ENCODE peak calls at places on chromosomes 7 and 10, in six cellular contexts. O is fibroblast of lung, X is cardiac muscle cell, K is H9, L is A673, F is substantia nigra. G is an unnamed sample.

GRCh38 chr10:97590082-97590747 is 694 bp downstream of the C10orf62 start:
- DNase-seq in O (no peak), X (no peak), K (no peak), L (no peak), F (no peak), G (no peak)

GRCh38 chr10:12699258-12699700 is 302.2 kb downstream of the CCDC3 start:
- DNase-seq in O (peak), X (no peak), K (no peak), L (no peak), F (no peak), G (peak)

GRCh38 chr7:140610204-140611165 is 30.1 kb downstream of the DENND2A start:
- DNase-seq in O (no peak), X (no peak), K (no peak), L (no peak), F (no peak), G (no peak)

GRCh38 chr7:974820-975681 is at the start of gene COX19:
- DNase-seq in O (peak), X (peak), K (peak), L (peak), F (peak), G (peak)

GRCh38 chr7:145817687-145818086 is 298.9 kb upstream of the CNTNAP2 start:
- DNase-seq in O (no peak), X (no peak), K (no peak), L (no peak), F (no peak), G (no peak)

GRCh38 chr10:102611514-102612095 is 32.7 kb upstream of the TRIM8 start:
- DNase-seq in O (peak), X (no peak), K (no peak), L (no peak), F (no peak), G (no peak)

GRCh38 chr10:131702521-131703356 is 198.1 kb upstream of the PPP2R2D start:
- DNase-seq in O (no peak), X (no peak), K (peak), L (no peak), F (no peak), G (no peak)

GRCh38 chr7:47453093-47454056 is 128.5 kb downstream of the TNS3 start:
- DNase-seq in O (peak), X (no peak), K (no peak), L (no peak), F (no peak), G (peak)

GRCh38 chr7:47183896-47184629 is 397.8 kb downstream of the TNS3 start:
- DNase-seq in O (no peak), X (no peak), K (no peak), L (no peak), F (no peak), G (no peak)

GRCh38 chr7:154375956-154376355 is 323.8 kb downstream of the DPP6 start:
- DNase-seq in O (no peak), X (no peak), K (no peak), L (no peak), F (no peak), G (no peak)

GRCh38 chr10:105259201-105259600 is 618.1 kb downstream of the SORCS3 start:
- DNase-seq in O (no peak), X (no peak), K (no peak), L (no peak), F (no peak), G (no peak)

GRCh38 chr10:43228783-43229207 is 38.1 kb downstream of the RASGEF1A start:
- DNase-seq in O (no peak), X (no peak), K (no peak), L (no peak), F (no peak), G (no peak)

GRCh38 chr7:15086882-15087281 is 184.3 kb upstream of the DGKB start:
- DNase-seq in O (no peak), X (no peak), K (no peak), L (no peak), F (no peak), G (no peak)

GRCh38 chr10:120457431-120458172 is 575 bp downstream of the PLPP4 start:
- DNase-seq in O (peak), X (no peak), K (peak), L (no peak), F (no peak), G (no peak)

GRCh38 chr7:30201161-30201666 is 66.4 kb downstream of the MTURN start:
- DNase-seq in O (no peak), X (no peak), K (no peak), L (no peak), F (no peak), G (no peak)

GRCh38 chr7:25653412-25653811 is 425.1 kb upstream of the NPVF start:
- DNase-seq in O (no peak), X (no peak), K (no peak), L (peak), F (no peak), G (no peak)

GRCh38 chr7:3037259-3037658 is 6.4 kb downstream of the CARD11 start:
- DNase-seq in O (no peak), X (no peak), K (no peak), L (no peak), F (no peak), G (no peak)

GRCh38 chr7:74655785-74656420 is 1.6 kb upstream of the GTF2I start:
- DNase-seq in O (no peak), X (no peak), K (no peak), L (no peak), F (no peak), G (no peak)

GRCh38 chr7:101365956-101366355 is 3.3 kb downstream of the COL26A1 start:
- DNase-seq in O (no peak), X (no peak), K (no peak), L (no peak), F (no peak), G (no peak)

GRCh38 chr10:70357447-70358035 is 24.9 kb downstream of the LRRC20 start:
- DNase-seq in O (peak), X (no peak), K (no peak), L (no peak), F (no peak), G (no peak)

GRCh38 chr10:118045842-118046490 is 775 bp downstream of the RAB11FIP2 start:
- DNase-seq in O (peak), X (peak), K (no peak), L (peak), F (no peak), G (peak)

GRCh38 chr10:109956454-109957091 is 33.3 kb upstream of the XPNPEP1 start:
- DNase-seq in O (peak), X (peak), K (peak), L (peak), F (no peak), G (peak)

GRCh38 chr10:104472505-104472904 is 118.9 kb downstream of the CFAP58 start:
- DNase-seq in O (peak), X (no peak), K (no peak), L (no peak), F (no peak), G (no peak)

GRCh38 chr10:12351447-12351846 is 2.1 kb downstream of the CAMK1D start:
- DNase-seq in O (no peak), X (no peak), K (no peak), L (no peak), F (no peak), G (no peak)

GRCh38 chr10:128013626-128014025 is 106.7 kb downstream of the PTPRE start:
- DNase-seq in O (no peak), X (no peak), K (no peak), L (no peak), F (no peak), G (no peak)

GRCh38 chr10:27747096-27747451 is 1.5 kb upstream of the MKX start:
- DNase-seq in O (no peak), X (peak), K (peak), L (no peak), F (no peak), G (no peak)

GRCh38 chr7:113370910-113371309 is 252.6 kb upstream of the SMIM30 start:
- DNase-seq in O (no peak), X (no peak), K (no peak), L (no peak), F (no peak), G (no peak)

GRCh38 chr7:87797395-87797794 is 78.8 kb downstream of the SLC25A40 start:
- DNase-seq in O (no peak), X (no peak), K (no peak), L (no peak), F (no peak), G (no peak)

GRCh38 chr7:94912085-94912484 is 4.7 kb downstream of the PPP1R9A start:
- DNase-seq in O (peak), X (no peak), K (no peak), L (peak), F (no peak), G (no peak)

GRCh38 chr10:112754001-112754411 is 196.0 kb upstream of the TCF7L2 start:
- DNase-seq in O (peak), X (no peak), K (no peak), L (peak), F (no peak), G (no peak)

GRCh38 chr7:22859676-22860290 is 37.1 kb upstream of the TOMM7 start:
- DNase-seq in O (peak), X (no peak), K (no peak), L (no peak), F (no peak), G (no peak)

GRCh38 chr7:96052860-96053452 is 268.9 kb downstream of the SLC25A13 start:
- DNase-seq in O (no peak), X (no peak), K (no peak), L (no peak), F (no peak), G (no peak)

GRCh38 chr7:96052289-96052688 is 269.6 kb downstream of the SLC25A13 start:
- DNase-seq in O (no peak), X (no peak), K (no peak), L (no peak), F (no peak), G (no peak)

DNA sequence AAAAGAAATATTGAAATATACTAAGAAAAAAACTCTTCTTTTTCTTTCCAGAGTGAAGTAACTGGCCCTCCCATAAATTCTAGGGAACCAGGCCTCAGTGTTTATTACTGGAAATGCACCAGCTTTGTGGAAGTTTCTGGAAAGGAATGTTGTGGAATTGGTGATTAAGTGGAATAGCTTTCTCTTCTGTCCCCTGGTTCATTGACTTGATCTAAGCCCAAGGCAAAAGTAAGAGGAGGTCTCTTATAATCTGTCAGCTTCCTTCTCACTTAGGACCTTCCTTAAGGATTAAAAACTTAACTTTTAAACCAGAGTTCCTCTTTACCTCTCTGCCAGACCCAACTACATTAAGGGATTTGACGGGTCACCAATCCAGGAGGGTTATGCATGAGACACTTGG is 266.2 kb downstream of the SLC25A13 start:
- DNase-seq in O (no peak), X (no peak), K (no peak), L (no peak), F (no peak), G (no peak)
- H3K27ac ChIP-seq in O (no peak), X (no peak), K (no peak), L (no peak), F (no peak), G (no peak)

GRCh38 chr7:91942312-91942711 is 1.6 kb downstream of the AKAP9 start:
- DNase-seq in O (no peak), X (peak), K (no peak), L (no peak), F (no peak), G (no peak)

GRCh38 chr7:91940171-91940570 is 491 bp upstream of the AKAP9 start:
- DNase-seq in O (peak), X (peak), K (peak), L (peak), F (no peak), G (peak)

GRCh38 chr7:91940572-91941341 is at the start of gene AKAP9:
- DNase-seq in O (peak), X (peak), K (peak), L (peak), F (peak), G (peak)

GRCh38 chr7:91945476-91945875 is 4.8 kb downstream of the AKAP9 start:
- DNase-seq in O (peak), X (no peak), K (no peak), L (peak), F (no peak), G (no peak)

DNA sequence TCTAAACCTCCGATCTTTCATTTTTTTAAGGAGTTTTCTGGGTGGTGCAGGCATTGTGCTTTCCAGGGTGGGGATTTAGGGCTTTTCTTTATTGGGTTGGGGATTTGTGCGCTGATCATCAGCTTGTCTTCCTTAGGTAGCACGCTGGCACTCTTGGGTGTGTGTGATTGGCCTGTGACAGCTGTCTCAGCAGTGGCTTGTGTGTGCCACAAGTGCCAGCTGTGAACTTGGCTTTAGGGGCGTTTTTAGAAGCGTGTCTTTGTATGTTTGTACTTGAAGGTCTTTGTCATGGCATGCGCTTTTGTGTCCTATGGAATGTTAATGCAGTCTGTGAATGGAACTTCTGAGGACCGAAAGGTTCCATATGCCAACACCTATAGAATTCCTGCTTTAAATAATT is 788 bp downstream of the AKAP9 start:
- DNase-seq in O (peak), X (peak), K (peak), L (peak), F (no peak), G (peak)
- H3K27ac ChIP-seq in O (peak), X (peak), K (no peak), L (peak), F (peak), G (peak)

GRCh38 chr10:58995058-58995596 is 181.3 kb upstream of the PHYHIPL start:
- DNase-seq in O (no peak), X (no peak), K (no peak), L (peak), F (no peak), G (peak)

GRCh38 chr10:58994226-58995057 is 182.0 kb upstream of the PHYHIPL start:
- DNase-seq in O (peak), X (no peak), K (no peak), L (no peak), F (no peak), G (peak)

GRCh38 chr10:58993480-58994221 is 182.8 kb upstream of the PHYHIPL start:
- DNase-seq in O (no peak), X (no peak), K (no peak), L (no peak), F (no peak), G (no peak)

GRCh38 chr10:58996866-58997265 is 179.6 kb upstream of the PHYHIPL start:
- DNase-seq in O (no peak), X (no peak), K (no peak), L (no peak), F (no peak), G (no peak)

GRCh38 chr10:58996063-58996462 is 180.4 kb upstream of the PHYHIPL start:
- DNase-seq in O (no peak), X (no peak), K (no peak), L (no peak), F (no peak), G (no peak)
- H3K27ac ChIP-seq in O (no peak), X (no peak), K (no peak), L (no peak), F (peak), G (no peak)

GRCh38 chr7:78301361-78301760 is 502.8 kb downstream of the PHTF2 start:
- DNase-seq in O (peak), X (peak), K (no peak), L (no peak), F (no peak), G (no peak)
- H3K27ac ChIP-seq in O (no peak), X (no peak), K (no peak), L (no peak), F (no peak), G (no peak)

GRCh38 chr7:156928406-156928747 is 21.1 kb upstream of the NOM1 start:
- DNase-seq in O (no peak), X (no peak), K (no peak), L (no peak), F (no peak), G (no peak)
- H3K27ac ChIP-seq in O (no peak), X (no peak), K (no peak), L (no peak), F (no peak), G (no peak)

DNA sequence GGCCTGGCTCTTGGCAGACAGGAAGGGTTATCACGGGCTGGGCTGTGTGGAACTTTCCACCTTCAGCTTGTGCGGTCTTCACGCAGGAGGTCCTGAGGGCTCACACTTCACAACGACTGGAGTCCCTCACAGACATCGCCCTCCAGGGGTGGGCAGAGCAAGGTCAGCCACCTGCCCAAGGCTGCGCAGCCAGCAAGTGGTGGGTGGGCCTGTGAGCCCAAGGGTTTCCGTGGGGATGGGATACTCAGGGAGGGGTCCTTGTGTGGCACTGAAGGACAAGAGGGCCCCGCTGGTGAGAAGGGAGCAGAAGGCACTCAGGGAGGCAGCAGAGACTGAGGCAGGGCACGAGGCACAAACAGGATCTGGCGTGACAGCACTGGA is 22.0 kb downstream of the PDIA4 start:
- DNase-seq in O (no peak), X (no peak), K (peak), L (no peak), F (no peak), G (no peak)
- H3K27ac ChIP-seq in O (no peak), X (no peak), K (no peak), L (no peak), F (no peak), G (no peak)